ENCODE peak calls at places on chromosomes 12 and 14, in four cellular contexts. O, R, V and E are unnamed samples.

GRCh38 chr12:106903241-106903950 is 52.3 kb upstream of the TMEM263 start:
- DNase-seq in O (peak; percentile 93), R (peak; percentile 33), V (peak; percentile 87), E (peak; percentile 47)

GRCh38 chr14:35878272-35879140 is 52.4 kb downstream of the BRMS1L start:
- DNase-seq in O (no peak), R (no peak), V (peak; percentile 28), E (peak; percentile 74)

GRCh38 chr14:87397499-87397898 is 595.5 kb downstream of the GALC start:
- DNase-seq in O (no peak), R (no peak), V (no peak), E (no peak)

GRCh38 chr12:131783915-131784541 is 44.2 kb upstream of the MMP17 start:
- DNase-seq in O (no peak), R (no peak), V (peak; percentile 35), E (peak; percentile 62)

GRCh38 chr14:90193925-90194324 is 62.4 kb upstream of the PSMC1 start:
- DNase-seq in O (peak; percentile 77), R (peak; percentile 4), V (peak; percentile 34), E (no peak)

GRCh38 chr14:96806836-96807235 is 9.7 kb downstream of the VRK1 start:
- DNase-seq in O (no peak), R (peak; percentile 90), V (no peak), E (no peak)

GRCh38 chr12:10304161-10304574 is 3.5 kb upstream of the KLRD1 start:
- DNase-seq in O (no peak), R (no peak), V (no peak), E (no peak)

GRCh38 chr12:57193706-57194245 is 22.8 kb upstream of the NXPH4 start:
- DNase-seq in O (no peak), R (no peak), V (no peak), E (no peak)

GRCh38 chr14:22536853-22537338 is 52.1 kb downstream of the DAD1 start:
- DNase-seq in O (no peak), R (no peak), V (peak; percentile 84), E (peak; percentile 81)

GRCh38 chr14:61140872-61141271 is 140.3 kb downstream of the TMEM30B start:
- DNase-seq in O (no peak), R (no peak), V (no peak), E (no peak)

GRCh38 chr12:11622774-11623375 is 26.6 kb upstream of the ETV6 start:
- DNase-seq in O (no peak), R (no peak), V (no peak), E (no peak)

GRCh38 chr12:9925746-9926393 is 6.3 kb downstream of the CLEC2A start:
- DNase-seq in O (no peak), R (peak; percentile 9), V (peak; percentile 23), E (peak; percentile 18)

GRCh38 chr12:75964150-75964549 is 67.4 kb downstream of the PHLDA1 start:
- DNase-seq in O (no peak), R (no peak), V (no peak), E (peak; percentile 46)

DNA sequence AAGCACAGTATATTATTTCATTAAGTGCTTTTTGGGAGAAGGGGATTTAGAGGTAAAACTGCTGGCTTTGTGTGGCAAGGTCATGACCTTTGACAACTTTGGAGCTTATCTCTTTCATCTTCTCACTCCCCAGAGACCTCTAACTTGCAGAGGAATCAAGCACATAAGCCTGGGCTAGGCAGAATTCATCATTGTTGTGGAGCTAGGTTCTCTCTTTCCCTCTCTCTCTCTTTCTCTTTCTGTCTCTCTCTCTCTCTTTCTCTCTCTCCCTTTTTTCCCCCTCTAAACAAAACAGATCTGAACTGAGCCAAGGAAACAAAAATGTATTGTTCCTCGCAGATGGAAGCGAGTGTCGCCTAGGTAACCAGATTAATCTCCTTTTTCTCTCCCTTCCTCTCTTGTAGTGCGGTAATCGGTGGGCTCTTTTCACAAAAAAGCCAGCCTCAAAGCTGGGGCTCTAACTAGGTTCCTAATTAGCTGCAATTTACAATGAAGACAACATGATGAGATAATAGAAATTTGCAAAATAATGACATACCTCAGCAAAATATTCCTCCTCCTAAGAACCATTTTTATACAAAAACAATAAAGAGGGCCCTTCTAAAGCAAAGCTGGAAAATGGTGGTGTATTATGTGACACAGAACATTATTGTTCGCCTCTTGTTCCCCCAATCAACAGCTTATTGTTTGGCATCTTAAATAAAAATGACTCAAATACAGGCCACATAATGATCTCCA is 65.6 kb upstream of the SOX5 start:
- DNase-seq in O (no peak), R (no peak), V (no peak), E (no peak)
- TF ChIP-seq JUN in O (no peak), R (no peak), V (no peak), E (no peak)

DNA sequence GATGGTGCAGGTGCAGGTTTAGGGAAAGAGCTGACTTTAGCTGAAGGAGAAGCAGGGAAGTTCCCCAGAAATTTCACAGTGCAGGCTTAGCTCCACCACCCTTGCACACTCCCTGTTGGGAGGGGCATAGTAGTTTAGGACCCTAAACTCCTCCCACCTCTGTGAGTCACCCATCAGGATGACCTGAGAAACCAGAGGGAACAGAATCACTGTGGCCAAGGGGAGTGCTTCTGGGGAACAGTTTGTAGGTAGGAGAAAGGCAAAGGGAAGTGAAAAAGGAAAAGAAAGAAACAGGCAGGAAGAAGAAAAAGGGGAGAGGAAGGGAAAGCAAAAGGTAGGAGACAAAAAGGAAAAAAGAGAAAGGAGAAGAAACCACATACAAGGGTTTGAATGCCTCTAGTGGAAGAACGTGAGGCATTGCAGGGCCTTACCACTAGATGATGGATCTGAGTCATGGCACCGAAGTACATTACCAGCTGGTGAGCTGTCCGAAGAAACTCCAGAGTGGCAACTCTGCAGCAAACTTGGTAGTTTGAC is 404.2 kb downstream of the SLC6A15 start:
- DNase-seq in O (no peak), R (peak; percentile 12), V (no peak), E (peak; percentile 11)
- TF ChIP-seq RAD21 in O (peak; percentile 49), R (no peak), V (no peak), E (no peak)

GRCh38 chr14:75198291-75198933 is 22.0 kb upstream of the TMED10 start:
- DNase-seq in O (no peak), R (peak; percentile 16), V (no peak), E (no peak)
- H3K4me2 ChIP-seq in O (no peak overlapping the region), R (no peak overlapping the region), V (no peak overlapping the region), E (no peak overlapping the region)

DNA sequence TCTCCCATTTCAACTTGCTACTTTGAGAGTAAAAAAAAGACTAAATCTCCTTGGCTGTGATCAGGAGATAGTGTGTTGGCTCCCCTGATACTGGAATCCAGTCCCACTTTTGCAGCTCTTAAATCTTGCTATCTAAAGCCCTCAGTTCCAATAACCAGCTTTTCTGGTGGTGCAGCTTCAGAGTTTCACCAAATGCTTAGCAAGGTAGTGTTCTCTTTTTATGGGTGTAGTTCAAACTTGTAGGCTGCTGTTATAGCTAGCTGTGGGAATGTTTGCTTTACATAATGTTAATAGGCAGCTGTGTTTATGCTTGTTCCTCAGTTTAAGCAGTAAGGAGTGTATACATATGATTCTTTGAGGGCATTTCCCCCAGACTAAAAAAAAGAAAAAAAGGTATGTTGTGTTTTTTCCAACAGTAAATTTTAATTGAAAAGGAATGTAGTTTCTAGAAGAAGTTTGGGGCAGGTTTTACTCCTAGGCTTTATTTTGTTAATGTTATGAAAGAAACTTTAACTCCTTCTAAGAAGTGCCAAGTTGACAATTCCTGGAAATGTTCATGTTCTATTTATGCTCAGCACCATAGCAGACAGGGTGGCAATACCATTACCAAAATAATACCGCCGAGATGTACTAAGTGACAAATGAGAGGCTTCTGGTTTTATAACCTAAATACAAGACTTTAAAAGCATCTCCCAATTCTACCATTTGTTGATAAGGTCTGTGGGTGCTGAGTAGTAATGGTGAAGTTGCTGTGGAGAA is 12.1 kb downstream of the CRADD start:
- DNase-seq in O (no peak), R (no peak), V (peak; percentile 49), E (no peak)
- TF ChIP-seq JUN in O (no peak), R (no peak), V (no peak), E (no peak)

GRCh38 chr12:102062419-102062806 is 622 bp upstream of the WASHC3 start:
- DNase-seq in O (no peak), R (no peak), V (no peak), E (no peak)
- TF ChIP-seq RAD21 in O (no peak), R (no peak), V (no peak), E (no peak)

DNA sequence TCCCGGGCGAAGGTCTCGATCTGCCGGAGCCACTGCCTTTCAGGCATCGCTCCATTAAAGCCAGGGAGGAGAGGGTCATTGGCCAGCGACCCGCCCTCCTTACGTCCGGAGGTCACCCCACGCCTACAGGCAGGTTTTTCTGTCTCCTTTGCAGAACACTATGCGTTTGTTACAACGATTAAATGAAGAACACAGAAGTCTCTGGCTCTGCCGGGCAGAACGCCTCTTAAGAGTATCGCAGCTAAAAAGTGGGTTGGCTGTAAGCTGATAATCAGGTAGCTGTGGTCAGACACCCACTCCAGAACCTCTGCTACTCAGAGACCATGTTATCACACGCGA is 15.0 kb downstream of the OTX2 start:
- DNase-seq in O (no peak), R (no peak), V (no peak), E (no peak)
- H3K4me2 ChIP-seq in O (peak overlapping the region; percentile 87), R (no peak overlapping the region), V (no peak overlapping the region), E (no peak overlapping the region)

DNA sequence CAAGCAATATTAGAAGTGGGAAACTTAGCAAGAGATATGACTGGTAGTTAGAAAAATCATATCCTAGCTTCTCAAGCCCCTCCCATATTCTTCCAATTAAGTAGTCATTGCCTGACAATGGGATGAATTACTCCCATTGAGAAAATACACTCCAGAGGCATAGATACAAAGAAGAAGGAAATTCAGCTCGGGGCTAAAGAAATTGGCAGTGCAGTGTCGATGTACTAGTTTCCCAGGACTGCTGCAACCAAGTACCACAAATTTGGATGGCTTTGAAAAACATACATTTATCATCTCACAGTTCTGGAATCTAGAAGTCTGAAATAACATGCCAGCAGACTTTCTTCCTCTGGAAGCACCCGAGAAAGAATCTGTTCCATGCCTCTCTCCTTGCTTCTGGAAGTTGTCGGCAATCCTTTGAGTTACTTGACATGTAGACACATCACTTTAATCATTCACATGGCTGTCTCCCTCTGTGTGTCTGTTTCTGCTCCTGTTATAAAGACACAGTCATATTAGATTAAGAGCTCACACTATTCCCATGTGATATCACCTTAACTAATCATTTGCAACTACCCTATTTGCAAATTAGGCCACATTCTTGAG is 101.9 kb downstream of the TMTC3 start:
- DNase-seq in O (no peak), R (no peak), V (no peak), E (no peak)
- TF ChIP-seq JUN in O (no peak), R (no peak), V (no peak), E (no peak)

DNA sequence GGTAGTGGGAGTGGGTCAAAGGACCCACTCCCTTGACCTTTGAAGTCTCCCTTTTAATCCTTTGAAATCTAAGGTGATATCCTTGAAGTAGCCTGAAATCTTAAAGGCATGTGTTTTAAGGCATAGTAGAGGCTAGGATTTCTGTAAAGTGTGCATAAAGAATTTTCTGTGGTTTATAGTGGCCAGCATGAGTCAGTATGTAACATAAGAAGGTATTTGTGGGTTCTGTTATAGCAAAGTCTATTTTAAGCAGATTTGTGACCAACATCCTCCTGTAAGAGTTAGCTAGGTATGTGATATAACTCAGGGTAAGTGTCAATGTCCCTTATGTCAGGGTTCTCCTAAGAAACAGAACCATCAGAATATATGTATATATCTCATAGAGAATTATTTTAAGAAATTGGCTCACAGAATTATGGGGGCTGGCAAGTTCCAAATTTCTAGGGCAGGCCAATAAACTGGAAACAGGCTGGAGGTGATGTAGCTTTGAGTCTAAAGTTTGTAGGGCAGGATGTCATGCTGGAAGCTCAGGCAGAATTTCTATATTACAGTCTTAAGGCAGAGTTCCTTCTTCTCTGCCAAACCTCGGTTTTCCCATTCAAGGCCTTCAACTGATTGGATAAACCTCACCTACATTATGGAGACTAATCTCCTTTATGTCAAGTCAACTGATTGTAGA is 18.7 kb upstream of the EPYC start:
- DNase-seq in O (no peak), R (no peak), V (no peak), E (no peak)
- TF ChIP-seq RAD21 in O (no peak), R (no peak), V (no peak), E (no peak)